ENCODE peak calls at places on chromosomes 16 and 17, in seven cellular contexts. One of them, this sample, is unnamed.

GRCh38 chr17:39663688-39664580 is 1.2 kb upstream of the TCAP start:
- DNase-seq in lower lobe of right lung: no peak
- DNase-seq in BE2C: peak; percentile 37
- DNase-seq in breast epithelium: no peak
- DNase-seq in ovary: no peak
- DNase-seq in stomach: peak; percentile 66
- DNase-seq in mesendoderm: peak; percentile 75
- DNase-seq in this sample: no peak

GRCh38 chr16:1310832-1311200 is 1.4 kb downstream of the UBE2I start:
- DNase-seq in lower lobe of right lung: no peak
- DNase-seq in BE2C: no peak
- DNase-seq in ovary: no peak
- DNase-seq in stomach: peak; percentile 29
- DNase-seq in breast epithelium: no peak
- DNase-seq in mesendoderm: no peak
- DNase-seq in this sample: no peak

GRCh38 chr17:42221886-42222745 is 27.8 kb upstream of the GHDC start:
- DNase-seq in mesendoderm: peak; percentile 73
- DNase-seq in ovary: no peak
- DNase-seq in BE2C: peak; percentile 52
- DNase-seq in stomach: peak; percentile 55
- DNase-seq in breast epithelium: no peak
- DNase-seq in lower lobe of right lung: peak; percentile 63
- DNase-seq in this sample: peak; percentile 35

GRCh38 chr17:57861737-57862409 is 12.0 kb upstream of the MRPS23 start:
- DNase-seq in stomach: peak; percentile 70
- DNase-seq in BE2C: no peak
- DNase-seq in breast epithelium: no peak
- DNase-seq in lower lobe of right lung: peak; percentile 79
- DNase-seq in ovary: peak; percentile 58
- DNase-seq in mesendoderm: no peak
- DNase-seq in this sample: no peak

GRCh38 chr16:83136924-83137323 is 510.2 kb downstream of the CDH13 start:
- DNase-seq in lower lobe of right lung: no peak
- DNase-seq in ovary: peak; percentile 23
- DNase-seq in breast epithelium: no peak
- DNase-seq in BE2C: no peak
- DNase-seq in stomach: no peak
- DNase-seq in mesendoderm: no peak
- DNase-seq in this sample: no peak

GRCh38 chr16:53912155-53912554 is 208.2 kb downstream of the FTO start:
- DNase-seq in ovary: no peak
- DNase-seq in breast epithelium: no peak
- DNase-seq in lower lobe of right lung: no peak
- DNase-seq in mesendoderm: no peak
- DNase-seq in stomach: no peak
- DNase-seq in BE2C: no peak
- DNase-seq in this sample: no peak

GRCh38 chr17:65064452-65065019 is 8.0 kb upstream of the GNA13 start:
- DNase-seq in stomach: no peak
- DNase-seq in ovary: no peak
- DNase-seq in BE2C: no peak
- DNase-seq in lower lobe of right lung: no peak
- DNase-seq in mesendoderm: peak; percentile 95
- DNase-seq in breast epithelium: peak; percentile 67
- DNase-seq in this sample: no peak

GRCh38 chr17:45432405-45433113 is at the start of gene ARHGAP27:
- DNase-seq in ovary: no peak
- DNase-seq in stomach: peak; percentile 54
- DNase-seq in lower lobe of right lung: peak; percentile 85
- DNase-seq in BE2C: no peak
- DNase-seq in mesendoderm: peak; percentile 49
- DNase-seq in breast epithelium: no peak
- DNase-seq in this sample: no peak

GRCh38 chr17:57365420-57365819 is 109.1 kb downstream of the MSI2 start:
- DNase-seq in stomach: no peak
- DNase-seq in mesendoderm: no peak
- DNase-seq in lower lobe of right lung: no peak
- DNase-seq in breast epithelium: no peak
- DNase-seq in ovary: peak; percentile 37
- DNase-seq in BE2C: no peak
- DNase-seq in this sample: peak; percentile 23

GRCh38 chr17:57989011-57989345 is 924 bp upstream of the VEZF1 start:
- DNase-seq in mesendoderm: no peak
- DNase-seq in ovary: peak; percentile 30
- DNase-seq in BE2C: peak; percentile 42
- DNase-seq in stomach: peak; percentile 31
- DNase-seq in breast epithelium: no peak
- DNase-seq in lower lobe of right lung: no peak
- DNase-seq in this sample: no peak

GRCh38 chr17:48600244-48601098 is 4.3 kb downstream of the HOXB6 start:
- DNase-seq in mesendoderm: peak; percentile 74
- DNase-seq in lower lobe of right lung: no peak
- DNase-seq in ovary: no peak
- DNase-seq in BE2C: no peak
- DNase-seq in breast epithelium: no peak
- DNase-seq in stomach: no peak
- DNase-seq in this sample: no peak

GRCh38 chr16:77496934-77497333 is 62.1 kb upstream of the ADAMTS18 start:
- DNase-seq in mesendoderm: no peak
- DNase-seq in lower lobe of right lung: no peak
- DNase-seq in ovary: no peak
- DNase-seq in stomach: no peak
- DNase-seq in breast epithelium: no peak
- DNase-seq in BE2C: no peak
- DNase-seq in this sample: no peak

GRCh38 chr16:58472266-58472665 is 27.7 kb upstream of the NDRG4 start:
- DNase-seq in ovary: no peak
- DNase-seq in mesendoderm: no peak
- DNase-seq in breast epithelium: no peak
- DNase-seq in lower lobe of right lung: no peak
- DNase-seq in stomach: no peak
- DNase-seq in BE2C: no peak
- DNase-seq in this sample: no peak

GRCh38 chr16:4407543-4408322 is 8.7 kb downstream of the CORO7 start:
- DNase-seq in breast epithelium: no peak
- DNase-seq in stomach: no peak
- DNase-seq in mesendoderm: no peak
- DNase-seq in lower lobe of right lung: no peak
- DNase-seq in ovary: no peak
- DNase-seq in BE2C: no peak
- DNase-seq in this sample: no peak

GRCh38 chr17:978110-979093 is 1.2 kb downstream of the NXN start:
- DNase-seq in breast epithelium: no peak
- DNase-seq in mesendoderm: peak; percentile 48
- DNase-seq in ovary: peak; percentile 64
- DNase-seq in lower lobe of right lung: no peak
- DNase-seq in BE2C: no peak
- DNase-seq in stomach: peak; percentile 32
- DNase-seq in this sample: no peak

GRCh38 chr17:17884281-17885028 is 47.7 kb upstream of the SREBF1 start:
- DNase-seq in BE2C: no peak
- DNase-seq in ovary: no peak
- DNase-seq in stomach: no peak
- DNase-seq in mesendoderm: no peak
- DNase-seq in lower lobe of right lung: no peak
- DNase-seq in breast epithelium: no peak
- DNase-seq in this sample: no peak

GRCh38 chr17:82440991-82441627 is 9.4 kb downstream of the CYBC1 start:
- DNase-seq in mesendoderm: no peak
- DNase-seq in lower lobe of right lung: no peak
- DNase-seq in breast epithelium: no peak
- DNase-seq in stomach: no peak
- DNase-seq in ovary: no peak
- DNase-seq in BE2C: peak; percentile 52
- DNase-seq in this sample: peak; percentile 79

GRCh38 chr17:43860927-43861622 is 14.1 kb downstream of the CD300LG start:
- DNase-seq in stomach: no peak
- DNase-seq in mesendoderm: no peak
- DNase-seq in breast epithelium: peak; percentile 82
- DNase-seq in ovary: peak; percentile 56
- DNase-seq in BE2C: no peak
- DNase-seq in lower lobe of right lung: no peak
- DNase-seq in this sample: no peak

GRCh38 chr17:20073056-20073979 is 64.2 kb downstream of the SPECC1 start:
- DNase-seq in BE2C: no peak
- DNase-seq in ovary: peak; percentile 60
- DNase-seq in lower lobe of right lung: peak; percentile 67
- DNase-seq in breast epithelium: peak; percentile 32
- DNase-seq in mesendoderm: no peak
- DNase-seq in stomach: peak; percentile 34
- DNase-seq in this sample: no peak
- H3K4me3 ChIP-seq in BE2C: no peak overlapping the region
- H3K4me3 ChIP-seq in ovary: no peak overlapping the region
- H3K4me3 ChIP-seq in lower lobe of right lung: peak overlapping the region; percentile 44
- H3K4me3 ChIP-seq in breast epithelium: peak overlapping the region; percentile 33
- H3K4me3 ChIP-seq in mesendoderm: no peak overlapping the region
- H3K4me3 ChIP-seq in stomach: peak overlapping the region; percentile 21
- H3K4me3 ChIP-seq in this sample: no peak overlapping the region

DNA sequence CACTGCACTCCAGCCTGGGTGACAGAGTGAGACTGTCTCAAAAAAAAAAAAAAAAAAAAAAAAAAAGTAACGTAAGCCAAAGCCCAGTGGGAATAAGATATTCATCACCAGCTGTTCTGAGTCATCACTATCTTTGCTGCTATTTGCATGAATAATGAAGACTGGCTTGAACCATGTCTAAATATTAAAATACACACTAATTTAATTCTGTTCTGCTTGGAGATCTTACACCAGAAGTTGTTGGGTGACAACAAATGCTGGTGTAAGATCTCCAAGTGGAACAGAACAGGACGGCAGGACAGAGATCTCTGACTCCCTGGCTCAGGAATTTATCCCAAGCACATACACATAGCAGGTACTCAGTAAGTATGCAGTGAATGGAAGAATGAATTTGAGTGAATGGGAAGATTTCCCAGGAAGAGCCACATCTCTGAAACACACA is 19.6 kb downstream of the DNAH17 start:
- DNase-seq in breast epithelium: no peak
- DNase-seq in BE2C: no peak
- DNase-seq in ovary: no peak
- DNase-seq in lower lobe of right lung: no peak
- DNase-seq in stomach: no peak
- DNase-seq in mesendoderm: peak; percentile 32
- DNase-seq in this sample: peak; percentile 79
- H3K27me3 ChIP-seq in breast epithelium: no peaks in the 10 kb centered on the region
- H3K27me3 ChIP-seq in BE2C: no peaks in the 10 kb centered on the region
- H3K27me3 ChIP-seq in ovary: no peaks in the 10 kb centered on the region
- H3K27me3 ChIP-seq in lower lobe of right lung: no peaks in the 10 kb centered on the region
- H3K27me3 ChIP-seq in stomach: no peaks in the 10 kb centered on the region
- H3K27me3 ChIP-seq in mesendoderm: no peaks in the 10 kb centered on the region
- H3K27me3 ChIP-seq in this sample: no peaks in the 10 kb centered on the region

GRCh38 chr16:89921131-89921698 is 1.9 kb upstream of the TUBB3 start:
- DNase-seq in lower lobe of right lung: no peak
- DNase-seq in stomach: no peak
- DNase-seq in ovary: peak; percentile 43
- DNase-seq in BE2C: peak; percentile 44
- DNase-seq in breast epithelium: no peak
- DNase-seq in mesendoderm: peak; percentile 47
- DNase-seq in this sample: no peak
- H3K4me3 ChIP-seq in lower lobe of right lung: peak overlapping the region; percentile 60
- H3K4me3 ChIP-seq in stomach: no peak overlapping the region
- H3K4me3 ChIP-seq in ovary: no peak overlapping the region
- H3K4me3 ChIP-seq in BE2C: peak overlapping the region; percentile 91
- H3K4me3 ChIP-seq in breast epithelium: no peak overlapping the region
- H3K4me3 ChIP-seq in mesendoderm: no peak overlapping the region
- H3K4me3 ChIP-seq in this sample: peak overlapping the region; percentile 95

DNA sequence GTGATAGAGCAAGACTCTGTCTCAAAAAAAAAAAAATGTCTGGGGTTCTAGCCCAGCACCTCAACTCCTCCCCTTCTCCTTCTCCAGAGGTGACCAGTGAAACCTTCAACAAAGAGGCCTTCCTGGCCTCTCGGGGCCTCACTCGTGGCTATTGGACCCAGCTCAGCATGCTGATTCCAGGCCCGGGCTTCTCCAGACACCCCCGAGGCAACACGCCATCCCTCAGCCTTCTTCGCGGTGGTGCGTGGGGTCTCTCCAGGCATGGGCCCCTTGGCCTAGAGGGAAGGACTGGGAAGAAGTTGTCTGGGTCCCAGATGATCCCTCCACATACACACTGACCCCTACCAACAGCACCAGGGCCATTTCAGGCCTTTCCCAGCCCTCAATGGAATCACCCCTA is 3.5 kb upstream of the CXCL16 start:
- DNase-seq in lower lobe of right lung: peak; percentile 21
- DNase-seq in stomach: no peak
- DNase-seq in BE2C: no peak
- DNase-seq in ovary: no peak
- DNase-seq in mesendoderm: no peak
- DNase-seq in breast epithelium: no peak
- DNase-seq in this sample: no peak
- H3K27me3 ChIP-seq in lower lobe of right lung: peaks cover 7% of the 10 kb centered on the region
- H3K27me3 ChIP-seq in stomach: no peaks in the 10 kb centered on the region
- H3K27me3 ChIP-seq in BE2C: peaks cover 40% of the 10 kb centered on the region
- H3K27me3 ChIP-seq in ovary: no peaks in the 10 kb centered on the region
- H3K27me3 ChIP-seq in mesendoderm: peaks cover 30% of the 10 kb centered on the region
- H3K27me3 ChIP-seq in breast epithelium: no peaks in the 10 kb centered on the region
- H3K27me3 ChIP-seq in this sample: peaks cover 16% of the 10 kb centered on the region

GRCh38 chr17:7293821-7294613 is 422 bp downstream of the YBX2 start:
- DNase-seq in lower lobe of right lung: peak; percentile 67
- DNase-seq in BE2C: no peak
- DNase-seq in mesendoderm: peak; percentile 67
- DNase-seq in breast epithelium: no peak
- DNase-seq in stomach: peak; percentile 61
- DNase-seq in ovary: no peak
- DNase-seq in this sample: no peak

GRCh38 chr17:7294614-7295153 is at the start of gene YBX2:
- DNase-seq in breast epithelium: peak; percentile 77
- DNase-seq in ovary: peak; percentile 66
- DNase-seq in lower lobe of right lung: peak; percentile 69
- DNase-seq in mesendoderm: peak; percentile 92
- DNase-seq in stomach: peak; percentile 85
- DNase-seq in BE2C: peak; percentile 22
- DNase-seq in this sample: peak; percentile 84

GRCh38 chr17:7293131-7293557 is 1.3 kb downstream of the YBX2 start:
- DNase-seq in mesendoderm: no peak
- DNase-seq in BE2C: no peak
- DNase-seq in breast epithelium: no peak
- DNase-seq in stomach: no peak
- DNase-seq in ovary: no peak
- DNase-seq in lower lobe of right lung: peak; percentile 38
- DNase-seq in this sample: no peak

GRCh38 chr17:7295230-7296180 is 1.1 kb upstream of the YBX2 start:
- DNase-seq in breast epithelium: no peak
- DNase-seq in lower lobe of right lung: no peak
- DNase-seq in stomach: no peak
- DNase-seq in BE2C: no peak
- DNase-seq in ovary: no peak
- DNase-seq in mesendoderm: no peak
- DNase-seq in this sample: no peak

GRCh38 chr17:7296189-7296861 is 1.9 kb upstream of the YBX2 start:
- DNase-seq in breast epithelium: peak; percentile 63
- DNase-seq in stomach: peak; percentile 85
- DNase-seq in lower lobe of right lung: peak; percentile 89
- DNase-seq in ovary: peak; percentile 88
- DNase-seq in BE2C: peak; percentile 80
- DNase-seq in mesendoderm: peak; percentile 87
- DNase-seq in this sample: peak; percentile 85
- H3K4me3 ChIP-seq in breast epithelium: peak overlapping the region; percentile 34
- H3K4me3 ChIP-seq in stomach: peak overlapping the region; percentile 24
- H3K4me3 ChIP-seq in lower lobe of right lung: peak overlapping the region; percentile 28
- H3K4me3 ChIP-seq in ovary: peak overlapping the region; percentile 6
- H3K4me3 ChIP-seq in BE2C: no peak overlapping the region
- H3K4me3 ChIP-seq in mesendoderm: no peak overlapping the region
- H3K4me3 ChIP-seq in this sample: peak overlapping the region; percentile 24